ENCODE peak calls at places on chromosomes 16 and 17, in nine cellular contexts. E, U, J, F, Q, I, H, Y and C are unnamed samples.

GRCh38 chr16:17607624-17608023 is 136.9 kb upstream of the XYLT1 start:
- DNase-seq in I (no peak), Q (no peak), H (no peak), J (no peak), Y (no peak), E (no peak), F (peak; percentile 17), U (no peak), C (no peak)

GRCh38 chr16:84742561-84743200 is 42.9 kb downstream of the USP10 start:
- DNase-seq in E (no peak), Q (no peak), H (no peak), I (no peak), F (no peak), U (no peak), J (no peak), Y (no peak), C (no peak)

GRCh38 chr17:36592711-36593321 is 1.1 kb downstream of the DHRS11 start:
- DNase-seq in I (peak; percentile 32), Q (no peak), U (no peak), Y (no peak), E (no peak), F (no peak), H (no peak), J (no peak), C (no peak)

GRCh38 chr17:38663964-38664644 is 10.7 kb downstream of the EPOP start:
- DNase-seq in Q (no peak), J (no peak), E (no peak), U (no peak), F (no peak), I (no peak), H (no peak), Y (no peak), C (no peak)

GRCh38 chr17:81655378-81656117 is 794 bp downstream of the PDE6G start:
- DNase-seq in Y (no peak), H (no peak), Q (no peak), F (no peak), I (no peak), J (no peak), E (no peak), U (no peak), C (no peak)

GRCh38 chr16:58048494-58048893 is 22.9 kb downstream of the MMP15 start:
- DNase-seq in J (no peak), I (no peak), Y (no peak), F (no peak), U (no peak), E (no peak), Q (no peak), H (no peak), C (no peak)

GRCh38 chr17:75315541-75316243 is 26.5 kb upstream of the SLC25A19 start:
- DNase-seq in Y (no peak), F (no peak), I (no peak), Q (no peak), H (no peak), U (no peak), J (no peak), E (no peak), C (no peak)

GRCh38 chr17:79255471-79255870 is 180.8 kb downstream of the ENGASE start:
- DNase-seq in H (no peak), U (no peak), I (no peak), F (no peak), J (no peak), E (no peak), Q (no peak), Y (no peak), C (no peak)

GRCh38 chr16:30874244-30874820 is 19.5 kb downstream of the BCL7C start:
- DNase-seq in E (no peak), F (no peak), J (no peak), I (no peak), U (no peak), Y (no peak), Q (no peak), H (no peak), C (no peak)

GRCh38 chr16:69448470-69449193 is 24.2 kb downstream of the CYB5B start:
- DNase-seq in Y (peak; percentile 4), H (no peak), U (no peak), J (no peak), F (no peak), E (no peak), Q (no peak), I (no peak), C (no peak)

GRCh38 chr17:74211141-74211928 is 2.0 kb upstream of the TTYH2 start:
- DNase-seq in Y (no peak), H (no peak), E (no peak), U (no peak), F (no peak), J (peak; percentile 51), I (no peak), Q (no peak), C (no peak)

GRCh38 chr16:48335961-48336360 is 49.3 kb downstream of the SIAH1 start:
- DNase-seq in I (no peak), H (no peak), J (no peak), F (no peak), Y (no peak), E (no peak), U (no peak), Q (no peak), C (no peak)

GRCh38 chr16:89038221-89038721 is 55.4 kb upstream of the ACSF3 start:
- DNase-seq in U (no peak), Y (no peak), H (no peak), I (no peak), F (no peak), E (no peak), Q (no peak), J (no peak), C (no peak)

GRCh38 chr16:22318690-22319358 is 21.6 kb downstream of the POLR3E start:
- DNase-seq in Y (no peak), F (no peak), H (no peak), E (no peak), J (no peak), U (peak; percentile 68), I (no peak), Q (peak; percentile 78), C (peak; percentile 71)

GRCh38 chr17:69651921-69652320 is 237.4 kb downstream of the MAP2K6 start:
- DNase-seq in H (no peak), J (no peak), F (no peak), Y (no peak), E (no peak), I (no peak), Q (no peak), U (no peak), C (no peak)

GRCh38 chr16:58011652-58012051 is 10.4 kb downstream of the USB1 start:
- DNase-seq in E (no peak), Q (no peak), F (no peak), Y (no peak), U (no peak), J (no peak), I (peak; percentile 82), H (no peak), C (no peak)

GRCh38 chr17:69969897-69970296 is 105.1 kb upstream of the KCNJ16 start:
- DNase-seq in H (no peak), E (no peak), F (no peak), Y (no peak), Q (no peak), I (no peak), U (no peak), J (no peak), C (no peak)

GRCh38 chr17:27668488-27668823 is 37.5 kb downstream of the LGALS9 start:
- DNase-seq in E (no peak), J (no peak), H (no peak), I (no peak), Q (no peak), Y (no peak), F (no peak), U (no peak), C (no peak)

GRCh38 chr16:79532785-79533184 is 67.8 kb downstream of the MAF start:
- DNase-seq in J (no peak), F (no peak), U (no peak), I (no peak), Q (no peak), Y (no peak), E (no peak), H (no peak), C (no peak)

GRCh38 chr17:801660-802059 is 19.5 kb downstream of the MRM3 start:
- DNase-seq in E (no peak), F (no peak), Q (no peak), J (no peak), H (no peak), Y (no peak), I (no peak), U (no peak), C (no peak)

GRCh38 chr16:4011940-4012629 is 104.2 kb downstream of the ADCY9 start:
- DNase-seq in F (no peak), H (no peak), J (no peak), E (no peak), U (no peak), Y (no peak), I (no peak), Q (no peak), C (no peak)

GRCh38 chr17:57916925-57917858 is 38.0 kb downstream of the CUEDC1 start:
- DNase-seq in Q (no peak), J (peak; percentile 40), I (no peak), Y (no peak), U (no peak), E (peak; percentile 50), H (no peak), F (peak; percentile 88), C (peak; percentile 16)

GRCh38 chr16:31474173-31474714 is 2.3 kb downstream of the TGFB1I1 start:
- DNase-seq in J (no peak), U (no peak), F (no peak), Y (no peak), Q (no peak), H (no peak), E (no peak), I (no peak), C (no peak)

GRCh38 chr17:64276961-64277505 is 14.0 kb upstream of the TEX2 start:
- DNase-seq in Q (no peak), U (no peak), E (no peak), F (no peak), H (no peak), Y (no peak), J (no peak), I (no peak), C (no peak)

GRCh38 chr16:53518550-53519416 is 15.8 kb upstream of the AKTIP start:
- DNase-seq in U (peak; percentile 54), E (peak; percentile 74), J (no peak), Y (no peak), F (no peak), Q (no peak), H (peak; percentile 66), I (no peak), C (peak; percentile 88)

GRCh38 chr16:67013238-67013822 is 15.6 kb upstream of the CBFB start:
- DNase-seq in H (no peak), F (no peak), Y (no peak), J (no peak), Q (no peak), E (peak; percentile 22), U (no peak), I (no peak), C (no peak)

GRCh38 chr17:83173180-83173996 is 94.0 kb downstream of the METRNL start:
- DNase-seq in J (no peak), I (peak; percentile 42), Y (no peak), F (no peak), Q (no peak), E (peak; percentile 3), U (no peak), H (no peak), C (no peak)

GRCh38 chr17:74646231-74646630 is 22.7 kb upstream of the CD300E start:
- DNase-seq in F (no peak), Q (no peak), I (no peak), E (no peak), H (no peak), J (no peak), U (no peak), Y (no peak), C (peak; percentile 22)

GRCh38 chr17:3557768-3558583 is at the start of gene TRPV3:
- DNase-seq in U (no peak), J (no peak), I (no peak), E (no peak), Q (peak; percentile 90), F (no peak), Y (no peak), H (peak; percentile 20), C (peak; percentile 24)

GRCh38 chr16:68401871-68402747 is 46.2 kb downstream of the SMPD3 start:
- DNase-seq in Q (no peak), E (no peak), H (no peak), F (no peak), U (no peak), Y (no peak), I (peak; percentile 74), J (no peak), C (no peak)

GRCh38 chr17:20091161-20092029 is 82.2 kb downstream of the SPECC1 start:
- DNase-seq in H (no peak), Y (no peak), Q (no peak), J (no peak), I (no peak), E (peak; percentile 83), F (no peak), U (no peak), C (no peak)